ENCODE peak calls at places on chromosomes 6 and 20, in eight cellular contexts. A is H7; S is fibroblast of lung; X is A172; Z is T-helper 2 cell; M is effector memory CD4-positive, alpha-beta T cell; H is HCT116; F is stimulated activated CD4-positive, alpha-beta T cell treated with anti-CD3 and anti-CD28 coated beads, TNF-alpha, amount 100 ng/mL, for 48 hours. N is an unnamed sample.

GRCh38 chr20:403582-403957 is 4.5 kb upstream of the RBCK1 start:
- DNase-seq in A (no peak), S (no peak), X (no peak), Z (no peak), M (no peak), H (no peak), F (no peak), N (no peak)

GRCh38 chr20:14470231-14470894 is 133.0 kb upstream of the FLRT3 start:
- DNase-seq in A (no peak), S (no peak), X (no peak), Z (no peak), M (no peak), H (no peak), F (no peak), N (no peak)

GRCh38 chr6:13517116-13517515 is 29.7 kb upstream of the GFOD1 start:
- DNase-seq in A (no peak), S (no peak), X (no peak), Z (no peak), M (no peak), H (no peak), F (no peak), N (no peak)

GRCh38 chr6:11224252-11224965 is 8.1 kb downstream of the NEDD9 start:
- DNase-seq in A (no peak), S (no peak), X (peak; percentile 82), Z (no peak), M (peak; percentile 23), H (no peak), F (no peak), N (no peak)

GRCh38 chr6:163408352-163408991 is 6.0 kb upstream of the QKI start:
- DNase-seq in A (no peak), S (no peak), X (no peak), Z (no peak), M (no peak), H (no peak), F (no peak), N (no peak)

GRCh38 chr6:163427498-163428254 is 13.2 kb downstream of the QKI start:
- DNase-seq in A (no peak), S (peak; percentile 90), X (peak; percentile 16), Z (no peak), M (no peak), H (peak; percentile 16), F (no peak), N (no peak)

GRCh38 chr20:54295686-54296085 is 87.8 kb downstream of the PFDN4 start:
- DNase-seq in A (no peak), S (no peak), X (no peak), Z (no peak), M (no peak), H (no peak), F (no peak), N (no peak)

GRCh38 chr6:39962831-39963230 is 28.6 kb upstream of the MOCS1 start:
- DNase-seq in A (no peak), S (peak; percentile 59), X (no peak), Z (no peak), M (no peak), H (no peak), F (no peak), N (no peak)

GRCh38 chr6:499617-500016 is 108.1 kb downstream of the IRF4 start:
- DNase-seq in A (no peak), S (no peak), X (no peak), Z (no peak), M (no peak), H (no peak), F (no peak), N (no peak)

GRCh38 chr6:45663181-45664180 is 285.7 kb upstream of the SUPT3H start:
- DNase-seq in A (peak; percentile 87), S (peak; percentile 46), X (no peak), Z (peak; percentile 11), M (no peak), H (no peak), F (peak; percentile 33), N (peak; percentile 87)

GRCh38 chr6:35321091-35321490 is 21.3 kb upstream of the PPARD start:
- DNase-seq in A (no peak), S (no peak), X (no peak), Z (no peak), M (no peak), H (no peak), F (no peak), N (peak; percentile 40)

GRCh38 chr6:64792534-64792933 is 914.5 kb downstream of the EYS start:
- DNase-seq in A (no peak), S (no peak), X (no peak), Z (no peak), M (no peak), H (no peak), F (no peak), N (no peak)

GRCh38 chr6:393391-394221 is 2.1 kb downstream of the IRF4 start:
- DNase-seq in A (peak; percentile 60), S (no peak), X (no peak), Z (no peak), M (no peak), H (no peak), F (no peak), N (peak; percentile 73)

GRCh38 chr6:117270121-117270959 is 5.0 kb downstream of the VGLL2 start:
- DNase-seq in A (peak; percentile 79), S (no peak), X (no peak), Z (no peak), M (no peak), H (no peak), F (no peak), N (peak; percentile 83)

GRCh38 chr6:47064274-47064673 is 22.1 kb upstream of the ADGRF1 start:
- DNase-seq in A (no peak), S (no peak), X (no peak), Z (no peak), M (no peak), H (no peak), F (no peak), N (no peak)

GRCh38 chr20:42074944-42075343 is 456.8 kb upstream of the CHD6 start:
- DNase-seq in A (no peak), S (no peak), X (no peak), Z (no peak), M (no peak), H (no peak), F (no peak), N (no peak)

GRCh38 chr6:128519931-128520435 is 416 bp downstream of the PTPRK start:
- DNase-seq in A (peak; percentile 61), S (no peak), X (no peak), Z (peak; percentile 7), M (no peak), H (no peak), F (no peak), N (peak; percentile 92)

GRCh38 chr6:71533939-71534379 is 245.3 kb downstream of the OGFRL1 start:
- DNase-seq in A (peak; percentile 25), S (peak; percentile 48), X (peak; percentile 26), Z (no peak), M (no peak), H (peak; percentile 3), F (no peak), N (no peak)

GRCh38 chr6:169885831-169886230 is 134.4 kb downstream of the ERMARD start:
- DNase-seq in A (no peak), S (no peak), X (no peak), Z (no peak), M (no peak), H (no peak), F (no peak), N (no peak)

GRCh38 chr6:1527098-1527497 is 82.6 kb upstream of the FOXC1 start:
- DNase-seq in A (peak; percentile 73), S (peak; percentile 66), X (no peak), Z (no peak), M (no peak), H (no peak), F (no peak), N (peak; percentile 75)

GRCh38 chr20:45449528-45449927 is 20.0 kb upstream of the WFDC2 start:
- DNase-seq in A (no peak), S (no peak), X (no peak), Z (no peak), M (no peak), H (no peak), F (no peak), N (no peak)

GRCh38 chr20:61414455-61414991 is 162.5 kb downstream of the CDH4 start:
- DNase-seq in A (no peak), S (no peak), X (no peak), Z (no peak), M (no peak), H (no peak), F (no peak), N (no peak)

GRCh38 chr6:159501558-159501957 is 191.5 kb downstream of the SOD2 start:
- DNase-seq in A (no peak), S (no peak), X (no peak), Z (no peak), M (no peak), H (no peak), F (no peak), N (no peak)

N was measured in endodermal cell.